ENCODE peak calls at places on chromosomes 2 and 18, in six cellular contexts. H, D, V, F, O and T are unnamed samples.

GRCh38 chr2:55003706-55004639 is 46.3 kb downstream of the RTN4 start:
- DNase-seq in H (no peak), D (no peak), V (no peak), F (no peak), O (no peak), T (no peak)

GRCh38 chr2:232400244-232401015 is 6.2 kb upstream of the ALPG start:
- DNase-seq in H (no peak), D (no peak), V (no peak), F (no peak), O (no peak), T (no peak)

GRCh38 chr18:76621782-76622495 is 126.9 kb upstream of the ZNF516 start:
- DNase-seq in H (no peak), D (peak), V (no peak), F (no peak), O (peak), T (peak)

GRCh38 chr2:48249631-48250473 is 280.1 kb upstream of the STON1 start:
- DNase-seq in H (no peak), D (peak), V (no peak), F (no peak), O (peak), T (no peak)

GRCh38 chr2:223235986-223236385 is 184.0 kb downstream of the KCNE4 start:
- DNase-seq in H (no peak), D (peak), V (no peak), F (no peak), O (peak), T (peak)

GRCh38 chr2:23589739-23590138 is 204.8 kb downstream of the KLHL29 start:
- DNase-seq in H (peak), D (no peak), V (no peak), F (no peak), O (no peak), T (no peak)

GRCh38 chr2:17791121-17791902 is 24.9 kb upstream of the MSGN1 start:
- DNase-seq in H (no peak), D (peak), V (no peak), F (no peak), O (peak), T (peak)

GRCh38 chr2:30127016-30127893 is 19.6 kb upstream of the YPEL5 start:
- DNase-seq in H (no peak), D (peak), V (no peak), F (no peak), O (peak), T (no peak)

GRCh38 chr2:172293952-172294351 is 133.4 kb upstream of the ITGA6 start:
- DNase-seq in H (no peak), D (peak), V (no peak), F (peak), O (peak), T (no peak)

GRCh38 chr2:56318147-56318546 is 134.4 kb downstream of the CCDC85A start:
- DNase-seq in H (no peak), D (no peak), V (no peak), F (no peak), O (no peak), T (no peak)

GRCh38 chr2:218295029-218295428 is 2.7 kb upstream of the TMBIM1 start:
- DNase-seq in H (no peak), D (peak), V (no peak), F (no peak), O (no peak), T (no peak)

GRCh38 chr2:65562890-65563289 is 130.5 kb upstream of the SPRED2 start:
- DNase-seq in H (no peak), D (no peak), V (no peak), F (no peak), O (no peak), T (no peak)

GRCh38 chr2:16148632-16149348 is 208.4 kb downstream of the MYCN start:
- DNase-seq in H (no peak), D (no peak), V (no peak), F (no peak), O (no peak), T (no peak)

GRCh38 chr18:76524900-76525698 is 30.1 kb upstream of the ZNF516 start:
- DNase-seq in H (no peak), D (peak), V (peak), F (peak), O (peak), T (peak)

GRCh38 chr18:68455229-68455603 is 259.7 kb downstream of the TMX3 start:
- DNase-seq in H (no peak), D (no peak), V (no peak), F (no peak), O (no peak), T (no peak)

GRCh38 chr18:59620381-59620780 is 76.8 kb downstream of the CCBE1 start:
- DNase-seq in H (no peak), D (peak), V (no peak), F (no peak), O (no peak), T (no peak)

GRCh38 chr2:215328066-215328465 is 16.2 kb downstream of the ATIC start:
- DNase-seq in H (no peak), D (no peak), V (no peak), F (no peak), O (no peak), T (no peak)

GRCh38 chr18:55464581-55464980 is 123.4 kb downstream of the TCF4 start:
- DNase-seq in H (no peak), D (no peak), V (no peak), F (no peak), O (peak), T (no peak)

GRCh38 chr2:5685225-5685624 is 7.0 kb upstream of the SOX11 start:
- DNase-seq in H (no peak), D (no peak), V (no peak), F (no peak), O (no peak), T (no peak)

GRCh38 chr2:187594801-187595200 is 40.6 kb upstream of the TFPI start:
- DNase-seq in H (no peak), D (peak), V (no peak), F (no peak), O (no peak), T (no peak)

GRCh38 chr2:138722316-138722715 is 57.9 kb downstream of the NXPH2 start:
- DNase-seq in H (no peak), D (no peak), V (peak), F (no peak), O (peak), T (no peak)

GRCh38 chr18:29147944-29148343 is 971.0 kb upstream of the CDH2 start:
- DNase-seq in H (no peak), D (peak), V (peak), F (no peak), O (peak), T (peak)

GRCh38 chr2:165634855-165635254 is 159.2 kb downstream of the GALNT3 start:
- DNase-seq in H (peak), D (peak), V (peak), F (no peak), O (peak), T (no peak)

DNA sequence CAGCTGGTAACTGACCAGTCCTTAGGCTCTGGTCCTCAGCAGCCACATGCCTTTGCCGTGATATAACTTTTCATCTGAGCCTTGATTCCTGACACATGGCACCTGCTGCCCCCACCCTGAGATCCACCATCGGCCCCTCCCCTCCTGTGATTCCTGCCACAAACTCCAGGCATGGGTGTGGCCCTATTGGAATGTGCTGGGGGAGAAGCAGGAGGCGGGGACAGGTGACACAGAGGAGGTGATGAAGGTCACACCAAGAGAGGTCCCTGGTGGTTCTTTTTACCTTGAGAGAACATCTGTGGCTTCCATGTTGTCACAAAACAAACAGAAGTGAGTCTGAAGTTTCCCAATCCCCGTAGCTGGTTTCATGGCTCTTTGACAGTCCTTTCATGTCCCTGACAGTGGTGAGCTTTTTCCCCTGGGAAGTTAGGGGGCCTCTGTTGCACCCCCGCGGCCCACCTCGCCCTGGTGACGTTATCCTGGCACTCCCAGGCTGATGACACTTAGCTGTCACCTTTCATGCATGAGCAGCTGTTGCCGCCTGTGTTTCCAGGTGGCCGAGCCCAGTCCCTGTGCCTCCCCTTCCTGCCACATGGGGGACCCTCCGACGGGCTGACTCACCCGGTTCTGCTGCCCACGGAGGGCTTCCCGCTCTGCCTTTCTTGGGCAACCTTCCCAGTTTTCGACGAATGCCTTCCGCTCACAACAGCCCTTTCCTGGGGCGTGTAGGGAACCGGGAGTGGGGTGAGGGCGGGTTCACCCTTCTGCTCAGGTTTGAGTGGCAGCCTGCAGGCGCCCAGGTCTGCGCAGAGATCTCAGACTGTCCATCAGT is 66.3 kb upstream of the GLI2 start:
- DNase-seq in H (no peak), D (peak), V (peak), F (peak), O (peak), T (no peak)
- TF ChIP-seq CTCF in H (no peak), D (no peak), V (peak), F (peak), O (peak), T (peak)

GRCh38 chr2:233479616-233480489 is 86.7 kb downstream of the USP40 start:
- DNase-seq in H (no peak), D (no peak), V (no peak), F (no peak), O (no peak), T (no peak)

GRCh38 chr2:233482616-233483015 is 84.0 kb downstream of the USP40 start:
- DNase-seq in H (no peak), D (no peak), V (no peak), F (no peak), O (no peak), T (no peak)

GRCh38 chr2:233477548-233478433 is 88.8 kb downstream of the USP40 start:
- DNase-seq in H (no peak), D (no peak), V (no peak), F (no peak), O (no peak), T (no peak)

GRCh38 chr2:233481368-233482142 is 85.0 kb downstream of the USP40 start:
- DNase-seq in H (no peak), D (no peak), V (no peak), F (no peak), O (no peak), T (no peak)

GRCh38 chr2:233480490-233481202 is 85.9 kb downstream of the USP40 start:
- DNase-seq in H (no peak), D (no peak), V (no peak), F (no peak), O (peak), T (no peak)
- TF ChIP-seq CTCF in H (no peak), D (no peak), V (peak), F (no peak), O (no peak), T (no peak)

GRCh38 chr2:3379647-3380534 is at the start of gene TRAPPC12:
- DNase-seq in H (peak), D (peak), V (peak), F (peak), O (peak), T (peak)
- TF ChIP-seq CTCF in H (peak), D (peak), V (peak), F (no peak), O (peak), T (peak)

GRCh38 chr2:168246483-168247340 is 683 bp downstream of the STK39 start:
- DNase-seq in H (peak), D (peak), V (peak), F (peak), O (peak), T (peak)

GRCh38 chr2:168244318-168244717 is 3.1 kb downstream of the STK39 start:
- DNase-seq in H (no peak), D (no peak), V (no peak), F (peak), O (no peak), T (no peak)

GRCh38 chr2:168245074-168245825 is 2.1 kb downstream of the STK39 start:
- DNase-seq in H (no peak), D (no peak), V (no peak), F (no peak), O (peak), T (no peak)

GRCh38 chr2:168246072-168246482 is 1.3 kb downstream of the STK39 start:
- DNase-seq in H (no peak), D (no peak), V (peak), F (no peak), O (no peak), T (no peak)

DNA sequence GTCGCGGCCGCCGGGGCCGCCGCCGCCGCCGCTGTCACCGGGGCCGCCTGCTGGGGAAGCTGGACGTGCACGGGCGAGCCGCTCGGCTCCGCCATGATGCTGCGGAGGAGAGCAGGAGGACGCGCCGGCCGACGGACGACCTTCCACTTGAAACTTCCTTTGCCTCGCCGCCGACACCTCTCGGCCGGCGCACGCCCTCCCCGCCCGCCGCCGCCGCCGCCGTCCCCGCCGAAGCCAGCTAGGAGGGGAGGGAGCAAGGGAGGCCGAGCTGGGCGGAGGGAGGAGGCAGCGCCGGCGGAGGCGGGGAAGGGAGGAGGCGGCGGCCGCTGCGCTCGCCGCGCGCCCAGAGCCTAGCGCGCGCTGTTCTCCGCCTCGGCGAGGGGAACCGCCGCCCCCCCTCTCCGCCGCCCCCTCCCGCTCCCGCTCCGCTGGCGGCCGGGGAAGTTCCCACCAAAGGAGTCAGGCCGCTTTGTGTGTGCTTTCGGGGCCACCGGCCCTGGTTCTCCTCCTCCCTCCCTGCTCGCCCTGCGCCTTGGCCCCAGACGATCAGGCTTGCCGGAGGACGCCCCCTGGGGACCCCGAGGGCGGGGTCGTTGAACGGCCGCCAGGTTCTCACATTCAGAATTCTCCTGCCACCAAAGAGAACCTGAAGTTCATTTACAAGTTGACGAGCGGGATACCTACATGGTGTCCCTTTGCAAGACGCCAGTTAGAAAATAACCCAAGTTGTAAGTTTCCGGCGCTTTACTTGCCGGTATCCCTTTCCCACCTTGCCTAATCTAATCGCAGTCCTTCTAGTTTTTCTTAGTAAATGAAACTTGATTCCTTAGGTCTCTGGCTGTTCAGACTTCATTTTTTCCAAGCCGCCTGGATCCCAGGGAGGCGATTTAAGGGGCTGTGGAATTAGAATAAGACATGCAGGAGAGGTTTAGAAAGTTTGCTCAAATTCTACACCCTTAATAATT is at the start of gene STK39:
- DNase-seq in H (peak), D (peak), V (peak), F (peak), O (peak), T (peak)
- TF ChIP-seq CTCF in H (peak), D (no peak), V (peak), F (peak), O (peak), T (peak)

GRCh38 chr18:30999186-30999585 is 43.4 kb downstream of the DSC3 start:
- DNase-seq in H (no peak), D (no peak), V (no peak), F (no peak), O (no peak), T (no peak)
- TF ChIP-seq CTCF in H (peak), D (no peak), V (no peak), F (no peak), O (no peak), T (no peak)

GRCh38 chr2:21195326-21195725 is 71.6 kb downstream of the TDRD15 start:
- DNase-seq in H (no peak), D (no peak), V (no peak), F (no peak), O (no peak), T (no peak)
- TF ChIP-seq CTCF in H (no peak), D (no peak), V (no peak), F (no peak), O (no peak), T (no peak)

GRCh38 chr2:96209011-96209728 is 543 bp upstream of the STARD7 start:
- DNase-seq in H (no peak), D (no peak), V (no peak), F (no peak), O (no peak), T (no peak)

GRCh38 chr2:96207073-96207777 is 1.4 kb downstream of the STARD7 start:
- DNase-seq in H (no peak), D (no peak), V (no peak), F (no peak), O (no peak), T (no peak)

GRCh38 chr2:96209729-96210085 is 1.1 kb upstream of the STARD7 start:
- DNase-seq in H (no peak), D (no peak), V (no peak), F (no peak), O (no peak), T (no peak)

GRCh38 chr2:96207778-96208143 is 866 bp downstream of the STARD7 start:
- DNase-seq in H (no peak), D (no peak), V (no peak), F (no peak), O (no peak), T (no peak)

GRCh38 chr2:96208144-96209010 is at the start of gene STARD7:
- DNase-seq in H (peak), D (peak), V (peak), F (peak), O (peak), T (peak)
- TF ChIP-seq CTCF in H (no peak), D (no peak), V (peak), F (no peak), O (no peak), T (peak)

DNA sequence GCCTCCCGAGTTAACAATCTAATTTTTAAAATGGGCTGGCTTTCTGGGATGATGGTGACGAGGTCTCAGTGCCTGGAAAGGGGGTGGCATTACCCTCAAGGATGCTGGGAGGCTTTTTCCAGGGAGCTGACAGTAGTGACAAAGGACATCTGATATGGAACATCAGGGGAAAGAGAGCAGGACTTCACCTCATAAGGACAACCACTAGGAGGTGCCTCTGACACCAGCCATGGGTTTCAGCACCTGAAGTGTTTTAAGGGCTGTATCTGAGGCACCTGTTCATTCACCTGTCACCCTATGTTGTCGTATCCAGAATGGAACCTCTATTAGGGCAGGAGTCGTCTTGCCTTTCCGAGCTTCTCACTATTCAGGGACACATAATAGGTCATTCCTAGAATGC is 10.8 kb downstream of the IL36B start:
- DNase-seq in H (no peak), D (no peak), V (peak), F (peak), O (no peak), T (no peak)
- TF ChIP-seq CTCF in H (no peak), D (no peak), V (peak), F (peak), O (no peak), T (no peak)

DNA sequence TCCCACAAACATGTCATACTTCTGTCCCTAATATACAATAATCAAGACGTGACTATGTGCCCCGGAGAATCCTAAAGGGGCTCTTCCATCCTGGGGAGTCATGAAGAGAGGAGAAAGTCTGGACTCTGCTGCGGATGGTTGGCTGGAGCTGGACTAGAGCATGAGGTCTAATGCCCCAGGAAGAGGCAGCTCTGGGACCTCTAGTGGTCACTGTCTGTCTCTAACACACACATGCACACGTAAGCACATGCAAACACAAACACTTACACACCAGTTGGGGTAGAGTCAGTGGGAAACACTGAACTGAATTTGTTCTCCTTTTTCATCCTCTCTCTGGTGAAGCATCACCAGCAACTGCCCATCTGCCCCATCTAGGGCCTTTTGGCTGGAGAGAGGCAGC is 271.6 kb downstream of the TDRD15 start:
- DNase-seq in H (peak), D (no peak), V (peak), F (no peak), O (no peak), T (no peak)
- TF ChIP-seq CTCF in H (peak), D (no peak), V (peak), F (peak), O (no peak), T (no peak)